ENCODE peak calls at places on chromosome 17, in four cellular contexts. U, M, K and C are unnamed samples.

GRCh38 chr17:39605492-39606433 is 2.0 kb downstream of the NEUROD2 start:
- DNase-seq in U (peak), M (peak), K (no peak), C (peak)

GRCh38 chr17:31754239-31754945 is 104.7 kb downstream of the COPRS start:
- DNase-seq in U (no peak), M (no peak), K (no peak), C (no peak)

GRCh38 chr17:49976163-49976827 is 7.3 kb downstream of the DLX4 start:
- DNase-seq in U (no peak), M (no peak), K (no peak), C (no peak)

GRCh38 chr17:19304209-19304608 is 58.3 kb downstream of the B9D1 start:
- DNase-seq in U (no peak), M (no peak), K (peak), C (no peak)

GRCh38 chr17:74049167-74049797 is 154.2 kb upstream of the RPL38 start:
- DNase-seq in U (no peak), M (no peak), K (no peak), C (peak)

GRCh38 chr17:64080174-64080618 is 49.7 kb downstream of the ERN1 start:
- DNase-seq in U (no peak), M (no peak), K (no peak), C (no peak)

GRCh38 chr17:50967795-50968194 is 101.6 kb upstream of the TOB1 start:
- DNase-seq in U (no peak), M (no peak), K (no peak), C (no peak)

GRCh38 chr17:49516190-49516589 is 21.1 kb downstream of the NGFR start:
- DNase-seq in U (no peak), M (peak), K (no peak), C (peak)

GRCh38 chr17:8275421-8276290 is 12.8 kb upstream of the RANGRF start:
- DNase-seq in U (no peak), M (no peak), K (no peak), C (no peak)

GRCh38 chr17:28684963-28685362 is 23.0 kb downstream of the SUPT6H start:
- DNase-seq in U (no peak), M (no peak), K (peak), C (peak)

GRCh38 chr17:29155235-29155965 is 24.8 kb downstream of the MYO18A start:
- DNase-seq in U (no peak), M (no peak), K (peak), C (peak)

GRCh38 chr17:78925662-78926555 is 722 bp upstream of the TIMP2 start:
- DNase-seq in U (peak), M (no peak), K (no peak), C (peak)

GRCh38 chr17:60747069-60747808 is 69.6 kb downstream of the BCAS3 start:
- DNase-seq in U (no peak), M (no peak), K (no peak), C (no peak)

DNA sequence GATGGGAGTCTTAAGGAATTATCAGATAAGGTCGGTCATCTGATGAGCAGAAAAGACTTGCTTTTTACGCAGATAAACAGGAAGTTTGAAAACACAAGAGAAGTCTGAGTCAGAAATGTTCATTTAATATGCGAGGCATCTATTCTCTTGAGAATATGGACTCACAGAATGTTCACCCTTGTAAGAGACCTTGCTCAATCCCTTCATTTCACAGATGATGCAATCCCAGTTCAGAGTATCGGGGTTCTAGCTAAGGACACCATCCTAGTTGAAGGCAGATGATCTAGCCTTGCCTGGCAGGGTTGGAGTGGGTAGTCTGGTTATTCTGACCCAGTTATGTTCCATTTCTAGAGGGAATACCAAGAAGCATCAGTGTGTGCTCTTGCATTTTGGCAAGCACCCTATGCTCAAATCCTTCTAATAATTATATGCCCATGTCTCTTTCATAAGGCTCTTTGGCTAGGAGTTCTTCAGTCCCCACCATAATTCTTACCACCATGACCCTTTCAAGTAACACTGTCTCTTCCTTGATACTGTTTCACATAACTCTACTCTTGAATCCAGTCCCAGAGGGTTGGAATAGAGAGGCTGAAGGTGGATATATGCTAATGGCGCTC is 42.5 kb downstream of the YPEL2 start:
- DNase-seq in U (no peak), M (no peak), K (no peak), C (no peak)
- TF ChIP-seq TEAD4 in U (no peak), M (no peak), K (no peak), C (no peak)

GRCh38 chr17:45312477-45313418 is 4.1 kb downstream of the MAP3K14 start:
- DNase-seq in U (no peak), M (no peak), K (no peak), C (no peak)
- TF ChIP-seq TEAD4 in U (no peak), M (no peak), K (no peak), C (no peak)

GRCh38 chr17:2954898-2955445 is 108.4 kb downstream of the OR1D5 start:
- DNase-seq in U (no peak), M (no peak), K (no peak), C (no peak)
- TF ChIP-seq TEAD4 in U (no peak), M (no peak), K (no peak), C (peak)

DNA sequence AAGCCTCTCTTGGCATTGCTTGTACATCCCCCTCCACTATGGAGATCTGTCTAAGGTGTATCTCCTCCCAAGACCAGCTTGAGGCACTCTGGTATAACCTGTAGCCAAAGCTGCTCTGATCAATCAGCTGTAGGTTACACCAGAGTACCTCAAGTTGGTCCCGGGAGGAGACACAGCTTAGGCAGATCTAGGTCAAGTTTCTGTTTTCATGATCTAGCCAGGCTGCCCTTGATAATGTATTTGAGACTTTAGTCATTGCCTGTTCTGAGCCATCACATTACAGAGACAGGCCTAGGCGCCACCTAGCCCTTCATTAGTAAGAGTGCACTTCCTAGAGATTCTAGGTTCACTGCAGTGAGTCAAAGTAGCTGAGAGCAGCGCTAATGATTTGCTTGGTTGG is 31.4 kb downstream of the ASGR1 start:
- DNase-seq in U (no peak), M (no peak), K (no peak), C (no peak)
- TF ChIP-seq TEAD4 in U (no peak), M (no peak), K (no peak), C (no peak)

DNA sequence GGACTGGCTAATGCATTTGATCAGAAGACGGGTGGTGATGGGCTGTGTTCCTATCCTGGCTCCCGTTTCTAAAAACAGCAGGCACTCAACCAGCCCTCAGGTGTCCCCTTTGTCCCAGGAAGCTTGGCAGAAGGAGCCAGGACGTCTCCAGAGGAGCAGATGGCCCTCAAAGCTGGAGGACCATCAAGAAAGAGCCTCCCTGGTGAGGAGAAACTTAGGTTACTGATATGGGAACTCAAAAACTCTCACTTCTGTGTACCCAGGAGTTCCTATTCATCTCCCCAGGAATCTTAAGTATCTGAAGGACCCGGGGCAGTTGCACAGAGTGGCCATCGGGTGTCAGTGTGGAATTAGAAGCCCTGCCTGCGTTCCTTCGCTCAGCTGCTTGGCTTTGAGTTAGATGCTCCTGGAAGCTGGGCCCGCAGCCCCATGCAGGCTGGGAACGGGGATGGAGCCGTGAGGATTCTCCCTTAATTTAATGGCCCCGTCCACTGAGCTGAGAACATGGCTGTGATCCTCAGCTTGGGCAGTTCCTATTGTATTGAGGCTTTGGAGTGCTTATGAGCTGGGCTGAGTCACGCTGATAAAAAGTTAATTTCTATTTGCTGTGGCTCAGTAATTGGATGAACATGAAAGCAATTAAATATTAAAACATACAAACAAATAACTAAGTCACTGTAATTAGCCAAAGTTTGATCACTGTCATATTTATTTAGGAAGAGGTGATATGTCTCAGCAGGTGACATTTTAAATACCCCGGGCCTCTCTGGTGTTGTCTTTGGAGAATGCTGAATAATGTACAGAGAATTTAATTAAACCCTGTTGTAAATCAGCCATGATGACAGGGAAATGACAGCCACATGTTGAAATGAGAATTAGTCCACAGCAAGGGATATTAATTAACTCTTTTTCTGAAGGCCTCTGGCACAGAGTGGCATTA is 402.1 kb downstream of the SEC14L1 start:
- DNase-seq in U (peak), M (peak), K (peak), C (peak)
- TF ChIP-seq TEAD4 in U (peak), M (no peak), K (no peak), C (no peak)

GRCh38 chr17:13522749-13523148 is 79.0 kb downstream of the HS3ST3A1 start:
- DNase-seq in U (no peak), M (no peak), K (no peak), C (no peak)

GRCh38 chr17:13518271-13519000 is 83.3 kb downstream of the HS3ST3A1 start:
- DNase-seq in U (no peak), M (no peak), K (no peak), C (no peak)

GRCh38 chr17:13521784-13522183 is 79.9 kb downstream of the HS3ST3A1 start:
- DNase-seq in U (no peak), M (no peak), K (peak), C (peak)

GRCh38 chr17:13523164-13523563 is 78.6 kb downstream of the HS3ST3A1 start:
- DNase-seq in U (no peak), M (no peak), K (no peak), C (no peak)

GRCh38 chr17:13520899-13521572 is 80.7 kb downstream of the HS3ST3A1 start:
- DNase-seq in U (no peak), M (no peak), K (no peak), C (no peak)
- TF ChIP-seq TEAD4 in U (no peak), M (no peak), K (no peak), C (no peak)

DNA sequence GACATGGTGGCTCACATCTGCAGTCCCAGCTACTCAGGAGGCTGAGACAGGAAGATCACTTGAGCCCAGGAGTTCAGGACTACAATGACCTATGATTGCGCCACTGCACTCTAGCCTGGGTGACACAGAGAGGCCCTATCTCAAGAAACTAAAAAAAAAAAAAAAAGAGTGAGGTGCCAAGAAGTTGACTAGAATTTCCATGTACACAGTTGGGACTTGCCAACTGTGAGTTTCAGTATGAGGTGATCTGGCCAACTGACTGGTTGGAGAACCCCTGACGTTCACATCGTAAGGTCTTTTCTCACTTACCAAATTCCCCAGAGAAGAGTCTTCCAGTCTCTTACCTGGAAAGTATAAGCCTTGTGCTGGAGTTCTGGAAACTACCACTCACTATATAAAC is 3.1 kb upstream of the MED11 start:
- DNase-seq in U (no peak), M (no peak), K (no peak), C (no peak)
- TF ChIP-seq TEAD4 in U (no peak), M (no peak), K (no peak), C (no peak)